ENCODE peak calls at places on chromosome 4, in four cellular contexts. S, L, T and I are unnamed samples.

GRCh38 chr4:127978930-127979329 is 13.7 kb downstream of the ABHD18 start:
- DNase-seq in S (no peak), L (no peak), T (no peak), I (no peak)

GRCh38 chr4:88964450-88964849 is 92.5 kb downstream of the FAM13A start:
- DNase-seq in S (no peak), L (no peak), T (peak), I (no peak)

GRCh38 chr4:11529625-11530201 is 101.0 kb upstream of the HS3ST1 start:
- DNase-seq in S (no peak), L (no peak), T (peak), I (no peak)

GRCh38 chr4:119627267-119628190 is 1.1 kb downstream of the PDE5A start:
- DNase-seq in S (peak), L (peak), T (peak), I (no peak)

GRCh38 chr4:113998531-113998930 is 19.1 kb upstream of the ARSJ start:
- DNase-seq in S (no peak), L (no peak), T (no peak), I (no peak)

GRCh38 chr4:8770518-8771257 is 101.0 kb downstream of the HMX1 start:
- DNase-seq in S (no peak), L (no peak), T (no peak), I (peak)

GRCh38 chr4:76272091-76272490 is 20.6 kb downstream of the FAM47E start:
- DNase-seq in S (no peak), L (no peak), T (no peak), I (no peak)

GRCh38 chr4:15655223-15656037 is at the start of gene FBXL5:
- DNase-seq in S (peak), L (peak), T (peak), I (peak)

GRCh38 chr4:54041100-54041499 is 23.3 kb downstream of the CHIC2 start:
- DNase-seq in S (no peak), L (no peak), T (no peak), I (no peak)

GRCh38 chr4:152778656-152779512 is 646 bp downstream of the TIGD4 start:
- DNase-seq in S (no peak), L (peak), T (peak), I (peak)

GRCh38 chr4:153154010-153154975 is 50.0 kb upstream of the TRIM2 start:
- DNase-seq in S (no peak), L (no peak), T (peak), I (no peak)

GRCh38 chr4:173485164-173485563 is 44.9 kb downstream of the HAND2 start:
- DNase-seq in S (no peak), L (no peak), T (no peak), I (no peak)

GRCh38 chr4:170497105-170497504 is 407.3 kb upstream of the AADAT start:
- DNase-seq in S (no peak), L (no peak), T (peak), I (no peak)

GRCh38 chr4:152220201-152220666 is 315.7 kb downstream of the FBXW7 start:
- DNase-seq in S (no peak), L (no peak), T (peak), I (no peak)

GRCh38 chr4:146333187-146333894 is 119.0 kb downstream of the REELD1 start:
- DNase-seq in S (no peak), L (no peak), T (peak), I (no peak)

GRCh38 chr4:2256781-2257191 is 5.1 kb downstream of the MXD4 start:
- DNase-seq in S (peak), L (peak), T (no peak), I (peak)

GRCh38 chr4:177511611-177512010 is 69.4 kb upstream of the AGA start:
- DNase-seq in S (no peak), L (no peak), T (peak), I (no peak)

GRCh38 chr4:139440971-139441370 is 12.9 kb upstream of the RAB33B start:
- DNase-seq in S (no peak), L (no peak), T (no peak), I (no peak)

GRCh38 chr4:53647547-53647946 is 56.3 kb upstream of the LNX1 start:
- DNase-seq in S (no peak), L (no peak), T (no peak), I (no peak)

GRCh38 chr4:87330761-87331160 is 8.1 kb upstream of the HSD17B13 start:
- DNase-seq in S (no peak), L (no peak), T (no peak), I (no peak)

GRCh38 chr4:101187837-101188236 is 159.5 kb downstream of the PPP3CA start:
- DNase-seq in S (no peak), L (no peak), T (peak), I (no peak)
- TF ChIP-seq CTCF in S (no peak), L (peak), T (peak), I (no peak)

DNA sequence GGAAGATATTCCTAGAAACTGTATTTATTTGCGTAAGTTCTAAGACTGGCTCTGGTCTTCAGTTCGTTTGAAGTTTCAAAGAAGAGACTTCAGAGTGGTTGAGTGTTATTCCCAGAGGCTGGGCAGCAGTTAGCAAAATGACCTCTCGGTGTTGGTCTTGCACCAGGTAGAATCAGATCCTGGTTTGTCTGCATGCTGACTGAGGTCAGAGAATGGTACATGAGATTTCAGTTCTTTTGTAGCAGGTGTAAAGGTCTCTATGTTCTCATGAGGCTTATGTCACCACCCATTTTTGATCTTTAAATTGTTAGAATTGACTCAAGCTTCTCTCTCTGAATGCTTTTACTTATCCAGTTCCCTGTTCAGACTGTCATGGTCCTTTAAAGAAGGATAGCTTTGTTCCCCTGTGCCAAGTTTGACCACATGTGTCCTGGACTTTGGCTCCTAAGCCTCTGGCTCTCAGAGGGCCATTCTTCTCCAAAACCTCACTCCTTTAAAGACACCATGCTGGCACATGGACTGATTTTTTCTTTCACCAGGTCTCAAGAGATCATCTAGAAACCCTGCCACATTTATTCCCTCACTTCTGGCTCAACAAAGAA is 355.8 kb upstream of the BOD1L1 start:
- DNase-seq in S (no peak), L (no peak), T (no peak), I (no peak)
- TF ChIP-seq CTCF in S (no peak), L (no peak), T (no peak), I (no peak)

GRCh38 chr4:147853706-147854105 is 121.8 kb downstream of the ARHGAP10 start:
- DNase-seq in S (no peak), L (no peak), T (no peak), I (no peak)
- TF ChIP-seq CTCF in S (no peak), L (no peak), T (no peak), I (no peak)

GRCh38 chr4:123055943-123056342 is 133.5 kb upstream of the NUDT6 start:
- DNase-seq in S (no peak), L (no peak), T (peak), I (no peak)

GRCh38 chr4:123064390-123064789 is 142.0 kb upstream of the NUDT6 start:
- DNase-seq in S (no peak), L (no peak), T (peak), I (no peak)

DNA sequence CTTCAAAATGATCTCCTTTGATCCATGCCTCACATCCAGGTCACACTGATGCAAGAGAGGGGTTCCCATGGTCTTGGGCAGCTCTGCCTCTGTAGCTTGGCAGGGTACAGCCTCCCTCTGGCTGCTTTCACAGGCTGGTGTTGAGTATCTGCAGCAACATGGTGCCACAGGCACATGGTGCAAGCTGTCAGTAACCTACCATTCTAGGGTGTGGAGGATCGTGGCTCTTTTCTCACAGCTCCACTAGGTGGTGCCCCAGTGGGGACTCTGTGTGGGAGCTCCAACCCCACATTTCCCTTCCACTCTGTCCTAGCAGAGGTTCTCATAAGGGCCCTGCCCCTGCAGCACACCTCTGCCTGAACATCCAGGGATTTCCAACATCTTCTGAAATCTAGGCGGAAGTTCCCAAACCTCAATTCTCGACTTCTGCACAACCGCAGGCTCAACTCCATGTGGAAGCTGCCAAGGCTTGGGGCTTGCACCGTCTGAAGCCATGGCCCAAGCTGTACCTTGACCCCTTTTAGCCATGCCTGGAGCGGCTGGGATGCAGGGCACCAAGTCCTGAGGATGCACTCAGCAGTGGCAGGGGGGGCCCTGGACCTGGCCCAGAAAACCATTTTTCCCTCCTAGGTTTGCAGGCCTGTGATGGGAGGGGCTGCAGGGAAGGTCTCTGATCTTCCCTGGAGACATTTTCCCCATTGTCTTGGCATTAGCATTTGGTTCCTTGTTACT is 137.8 kb upstream of the NUDT6 start:
- DNase-seq in S (no peak), L (no peak), T (no peak), I (no peak)
- TF ChIP-seq CTCF in S (no peak), L (no peak), T (no peak), I (no peak)

DNA sequence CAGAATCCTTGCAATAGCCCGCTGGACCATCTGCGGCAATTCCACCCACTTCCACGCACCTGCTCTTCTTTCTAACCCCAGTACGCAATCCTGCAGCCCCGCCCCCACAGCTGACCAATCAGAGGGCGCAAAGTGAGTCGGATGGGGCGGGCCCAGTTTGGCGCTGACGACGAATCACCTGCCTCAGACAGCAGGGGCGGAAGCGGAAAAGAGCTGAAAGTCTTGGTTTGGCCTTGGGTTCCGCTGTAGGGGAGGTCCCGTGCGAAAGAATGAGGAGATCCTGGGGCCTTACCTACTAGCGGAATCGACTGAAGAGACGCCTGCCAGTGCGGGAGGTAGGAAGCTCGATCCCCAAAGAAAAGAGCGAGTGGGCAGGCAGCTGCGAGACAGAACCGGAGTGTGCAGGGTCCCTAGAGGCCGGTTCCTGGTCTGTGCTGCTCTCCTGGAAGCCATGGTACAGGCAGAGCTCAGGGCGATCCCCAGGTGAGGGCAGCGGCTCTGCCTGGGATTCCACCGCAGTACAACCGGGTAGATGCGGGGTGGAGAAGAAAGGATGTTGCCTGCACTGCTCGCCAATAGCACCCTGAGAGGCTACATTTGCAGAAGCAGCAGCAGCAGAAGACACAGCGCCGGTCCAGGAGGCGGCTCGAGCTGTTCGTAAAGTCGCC is at the start of gene TMEM184C:
- DNase-seq in S (peak), L (peak), T (peak), I (peak)
- TF ChIP-seq CTCF in S (peak), L (no peak), T (no peak), I (no peak)